ENCODE peak calls at places on chromosomes 11 and 22, in eight cellular contexts. R is NCI-H748 treated with DMSO at 0.1 percent for 48 hours, A is cardiac fibroblast, Z is HEK293T, J is cortex of kidney, D is renal cortical epithelial cell, G is HCEC 1CT, Q is cardiac muscle cell. L is an unnamed sample.

GRCh38 chr22:45263790-45264269 is 20.9 kb upstream of the UPK3A start:
- DNase-seq in R (no peak), A (peak; percentile 79), Z (peak; percentile 75), J (no peak), D (peak; percentile 56), G (peak; percentile 83), Q (peak; percentile 89), L (no peak)

GRCh38 chr22:37470087-37470445 is 16.1 kb downstream of the MFNG start:
- DNase-seq in R (no peak), A (no peak), Z (no peak), J (no peak), D (no peak), G (no peak), Q (no peak), L (no peak)

GRCh38 chr11:60887531-60887930 is 18.9 kb downstream of the PRPF19 start:
- DNase-seq in R (peak; percentile 33), A (peak; percentile 77), Z (peak; percentile 51), J (no peak), D (peak; percentile 28), G (peak; percentile 44), Q (peak; percentile 55), L (no peak)

GRCh38 chr11:3170756-3171670 is 5.9 kb upstream of the OSBPL5 start:
- DNase-seq in R (no peak), A (no peak), Z (no peak), J (no peak), D (no peak), G (no peak), Q (no peak), L (no peak)

GRCh38 chr11:95456704-95457491 is 225.9 kb upstream of the SESN3 start:
- DNase-seq in R (no peak), A (peak; percentile 56), Z (no peak), J (no peak), D (no peak), G (no peak), Q (no peak), L (no peak)

GRCh38 chr11:64357904-64358535 is 942 bp upstream of the RPS6KA4 start:
- DNase-seq in R (no peak), A (peak; percentile 21), Z (no peak), J (no peak), D (no peak), G (no peak), Q (no peak), L (no peak)

GRCh38 chr11:45847908-45848316 is 637 bp downstream of the CRY2 start:
- DNase-seq in R (peak; percentile 36), A (peak; percentile 62), Z (peak; percentile 61), J (no peak), D (peak; percentile 53), G (peak; percentile 39), Q (peak; percentile 78), L (peak; percentile 12)

GRCh38 chr11:97419729-97420128 is 1029.9 kb downstream of the JRKL start:
- DNase-seq in R (no peak), A (no peak), Z (no peak), J (no peak), D (no peak), G (no peak), Q (no peak), L (no peak)

GRCh38 chr11:78203184-78203583 is 14.5 kb downstream of the USP35 start:
- DNase-seq in R (no peak), A (no peak), Z (no peak), J (no peak), D (no peak), G (no peak), Q (no peak), L (peak; percentile 65)

GRCh38 chr11:93221539-93221938 is 23.7 kb upstream of the SLC36A4 start:
- DNase-seq in R (peak; percentile 79), A (no peak), Z (no peak), J (no peak), D (no peak), G (no peak), Q (no peak), L (no peak)

GRCh38 chr11:77198440-77198849 is 70.4 kb downstream of the MYO7A start:
- DNase-seq in R (no peak), A (peak; percentile 9), Z (peak; percentile 68), J (no peak), D (no peak), G (peak; percentile 6), Q (peak; percentile 39), L (no peak)

GRCh38 chr11:115349427-115349826 is 154.8 kb downstream of the CADM1 start:
- DNase-seq in R (no peak), A (no peak), Z (no peak), J (no peak), D (no peak), G (no peak), Q (no peak), L (no peak)

GRCh38 chr11:83004855-83005556 is 66.7 kb downstream of the RAB30 start:
- DNase-seq in R (peak; percentile 44), A (no peak), Z (no peak), J (no peak), D (peak; percentile 50), G (no peak), Q (no peak), L (no peak)

GRCh38 chr11:91904792-91905785 is 319.5 kb upstream of the FAT3 start:
- DNase-seq in R (no peak), A (no peak), Z (no peak), J (no peak), D (no peak), G (no peak), Q (no peak), L (no peak)

GRCh38 chr22:43867839-43868652 is 5.7 kb upstream of the SULT4A1 start:
- DNase-seq in R (no peak), A (peak; percentile 56), Z (peak; percentile 75), J (no peak), D (peak; percentile 40), G (peak; percentile 34), Q (peak; percentile 90), L (no peak)

GRCh38 chr11:34145847-34146381 is 40.5 kb downstream of the NAT10 start:
- DNase-seq in R (no peak), A (no peak), Z (no peak), J (no peak), D (no peak), G (no peak), Q (no peak), L (no peak)

GRCh38 chr11:103609117-103610066 is 427.0 kb upstream of the DDI1 start:
- DNase-seq in R (no peak), A (peak; percentile 97), Z (peak; percentile 30), J (no peak), D (peak; percentile 99), G (peak; percentile 95), Q (no peak), L (no peak)

GRCh38 chr11:132220464-132220863 is 850.0 kb downstream of the NTM start:
- DNase-seq in R (no peak), A (peak; percentile 69), Z (no peak), J (no peak), D (peak; percentile 40), G (no peak), Q (no peak), L (no peak)

GRCh38 chr22:48746789-48747425 is 1080.8 kb downstream of the BRD1 start:
- DNase-seq in R (no peak), A (no peak), Z (no peak), J (no peak), D (no peak), G (no peak), Q (no peak), L (no peak)

L was measured in T follicular helper cell.